ENCODE peak calls at places on chromosomes 13 and 19, in eight cellular contexts. M is hypothalamus; B is GM23248; I is tibial nerve; H is CD8-positive, alpha-beta T cell; K is substantia nigra; G is mucosa of gallbladder; D is EH. E is an unnamed sample.

GRCh38 chr13:33236021-33236420 is 49.5 kb downstream of the STARD13 start:
- DNase-seq in I (no peak), M (no peak), H (no peak), K (no peak), D (peak), G (no peak), B (peak), E (no peak)

GRCh38 chr13:52980695-52981094 is 47.9 kb upstream of the OLFM4 start:
- DNase-seq in M (no peak), D (peak), I (no peak), B (no peak), G (no peak), K (no peak), H (no peak), E (no peak)

GRCh38 chr13:51303063-51303552 is 36.4 kb upstream of the SERPINE3 start:
- DNase-seq in H (no peak), G (no peak), M (no peak), D (no peak), B (no peak), I (no peak), K (no peak), E (no peak)

GRCh38 chr19:29503140-29503758 is 22.5 kb upstream of the VSTM2B start:
- DNase-seq in I (no peak), B (peak), D (no peak), H (no peak), K (no peak), M (no peak), G (no peak), E (no peak)

GRCh38 chr13:26604784-26605183 is 47.3 kb downstream of the WASF3 start:
- DNase-seq in K (no peak), G (no peak), I (peak), M (no peak), H (no peak), B (no peak), D (no peak), E (no peak)

GRCh38 chr13:112775791-112776279 is 86.0 kb downstream of the ATP11A start:
- DNase-seq in M (no peak), G (no peak), B (no peak), D (no peak), K (no peak), H (no peak), I (no peak), E (no peak)

GRCh38 chr19:39436350-39436716 is 584 bp upstream of the RPS16 start:
- DNase-seq in B (peak), H (no peak), K (no peak), M (no peak), D (no peak), I (no peak), G (no peak), E (no peak)

GRCh38 chr19:48249502-48250014 is 6.2 kb downstream of the CARD8 start:
- DNase-seq in M (no peak), D (no peak), B (no peak), H (peak), I (peak), G (peak), K (no peak), E (peak)

GRCh38 chr19:33413868-33414666 is 40.6 kb downstream of the CEBPG start:
- DNase-seq in M (no peak), H (no peak), G (no peak), D (no peak), I (no peak), B (no peak), K (no peak), E (no peak)

GRCh38 chr19:31483226-31483857 is 134.1 kb upstream of the TSHZ3 start:
- DNase-seq in M (no peak), G (no peak), K (no peak), B (no peak), H (no peak), D (no peak), I (no peak), E (no peak)

GRCh38 chr13:107192289-107192688 is 624.4 kb upstream of the ARGLU1 start:
- DNase-seq in D (no peak), I (no peak), G (peak), M (no peak), K (no peak), H (no peak), B (no peak), E (no peak)